ENCODE peak calls at places on chromosomes 1 and 21, in five cellular contexts. S is H1, A is A549, W is tibial nerve, E is suprapubic skin. N is an unnamed sample.

GRCh38 chr1:25519624-25520023 is 23.8 kb upstream of the LDLRAP1 start:
- DNase-seq in A (no peak), S (no peak), W (no peak), E (no peak), N (no peak)

GRCh38 chr1:15153842-15154479 is 414 bp downstream of the TMEM51 start:
- DNase-seq in E (no peak), S (peak), W (no peak), A (peak), N (peak)

GRCh38 chr1:81192647-81193642 is 607.8 kb upstream of the ADGRL2 start:
- DNase-seq in W (no peak), A (no peak), S (no peak), E (no peak), N (no peak)

GRCh38 chr21:46059195-46059594 is 38.7 kb upstream of the COL6A2 start:
- DNase-seq in E (no peak), S (no peak), W (no peak), A (no peak), N (no peak)

GRCh38 chr1:29210278-29211085 is 20.3 kb downstream of the MECR start:
- DNase-seq in A (no peak), W (no peak), E (no peak), S (no peak), N (no peak)

GRCh38 chr1:216221260-216221700 is 202.0 kb downstream of the USH2A start:
- DNase-seq in A (peak), W (peak), E (no peak), S (peak), N (peak)

GRCh38 chr1:169527461-169528213 is 41.9 kb upstream of the SLC19A2 start:
- DNase-seq in A (no peak), W (peak), E (no peak), S (no peak), N (no peak)

GRCh38 chr1:114118351-114118990 is 35.2 kb downstream of the SYT6 start:
- DNase-seq in W (no peak), S (peak), A (no peak), E (no peak), N (no peak)

GRCh38 chr1:25871704-25872494 is 3.6 kb downstream of the PAQR7 start:
- DNase-seq in S (no peak), E (no peak), W (no peak), A (no peak), N (no peak)

GRCh38 chr1:44405804-44406743 is 1.0 kb downstream of the RNF220 start:
- DNase-seq in W (no peak), A (peak), S (peak), E (peak), N (no peak)

GRCh38 chr1:94025383-94026340 is 95.3 kb downstream of the ABCA4 start:
- DNase-seq in E (no peak), S (no peak), W (peak), A (peak), N (no peak)

GRCh38 chr1:199282910-199283309 is 644.1 kb downstream of the PTPRC start:
- DNase-seq in W (no peak), A (no peak), S (no peak), E (no peak), N (no peak)

GRCh38 chr1:53639251-53639721 is 99.7 kb downstream of the GLIS1 start:
- DNase-seq in S (no peak), W (no peak), A (no peak), E (peak), N (no peak)

GRCh38 chr1:51842255-51842654 is 36.3 kb downstream of the NRDC start:
- DNase-seq in S (no peak), W (no peak), A (no peak), E (no peak), N (no peak)

GRCh38 chr1:27257155-27257554 is 22.7 kb downstream of the WDTC1 start:
- DNase-seq in S (no peak), A (no peak), W (no peak), E (no peak), N (no peak)

GRCh38 chr1:114691061-114691460 is 4.3 kb downstream of the AMPD1 start:
- DNase-seq in S (no peak), W (no peak), A (no peak), E (no peak), N (no peak)

GRCh38 chr1:205449750-205450443 is 5.9 kb downstream of the BLACAT1 start:
- DNase-seq in A (peak), E (no peak), W (no peak), S (peak), N (peak)

GRCh38 chr1:27527223-27527856 is 37.4 kb upstream of the WASF2 start:
- DNase-seq in A (no peak), W (peak), E (no peak), S (peak), N (peak)

GRCh38 chr1:175708787-175709186 is 34.6 kb downstream of the TNR start:
- DNase-seq in A (no peak), W (no peak), E (no peak), S (no peak), N (no peak)

GRCh38 chr1:18149113-18149641 is 41.6 kb downstream of the IGSF21 start:
- DNase-seq in A (peak), E (no peak), W (no peak), S (no peak), N (no peak)

GRCh38 chr21:37871121-37871862 is 45.0 kb downstream of the KCNJ6 start:
- DNase-seq in A (no peak), E (no peak), W (no peak), S (no peak), N (no peak)

GRCh38 chr21:38925923-38926322 is 120.2 kb downstream of the ETS2 start:
- DNase-seq in A (no peak), E (no peak), S (no peak), W (peak), N (peak)

GRCh38 chr1:6600410-6601048 is 2.1 kb downstream of the KLHL21 start:
- DNase-seq in E (no peak), S (peak), A (no peak), W (no peak), N (no peak)
- H3K4me3 ChIP-seq in E (peak), S (peak), A (peak), W (peak), N (peak)

DNA sequence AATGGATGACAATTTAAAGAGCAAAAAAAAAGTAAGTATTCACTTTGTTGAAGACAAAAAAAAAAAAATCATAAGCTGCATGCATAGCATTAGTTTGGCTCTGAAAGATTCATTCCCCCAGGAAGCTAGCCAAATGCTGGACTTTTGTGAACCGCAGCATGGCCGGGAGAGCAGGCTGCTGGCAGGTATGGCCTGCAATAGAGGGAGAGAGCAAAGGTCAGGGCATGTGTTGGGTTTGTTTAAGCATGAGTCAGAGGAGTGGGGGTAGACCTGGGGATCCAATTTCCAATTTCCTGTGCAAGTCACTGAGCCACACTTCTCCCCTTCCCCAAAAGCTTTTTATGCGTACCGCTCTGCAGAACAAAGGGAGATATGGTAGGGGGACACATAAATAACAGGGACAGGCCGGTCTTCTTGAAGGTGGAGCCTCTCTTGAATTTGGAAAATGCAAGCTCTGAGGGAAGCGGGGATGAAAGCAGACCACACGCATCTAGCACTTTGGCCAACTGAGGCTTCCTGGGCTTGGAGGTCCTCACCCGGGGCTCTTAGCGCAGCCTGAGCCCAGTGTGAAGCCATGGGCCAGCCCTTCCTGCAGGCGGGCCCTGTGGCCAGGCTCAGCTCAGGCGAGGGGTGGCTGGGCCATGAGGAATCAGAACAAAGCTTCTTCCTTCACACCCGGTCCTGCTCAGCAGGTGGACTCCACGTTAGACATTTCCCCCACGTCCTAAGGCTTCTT is 171.1 kb downstream of the TOMM20 start:
- DNase-seq in S (peak), W (no peak), E (peak), A (peak), N (peak)
- TF ChIP-seq EP300 in S (no peak), W (no peak), E (no peak), A (peak), N (no peak)

GRCh38 chr1:235632538-235633219 is 16.9 kb downstream of the GNG4 start:
- DNase-seq in A (no peak), S (no peak), W (no peak), E (no peak), N (no peak)
- H3K4me3 ChIP-seq in A (no peak), S (no peak), W (peak), E (peak), N (no peak)

DNA sequence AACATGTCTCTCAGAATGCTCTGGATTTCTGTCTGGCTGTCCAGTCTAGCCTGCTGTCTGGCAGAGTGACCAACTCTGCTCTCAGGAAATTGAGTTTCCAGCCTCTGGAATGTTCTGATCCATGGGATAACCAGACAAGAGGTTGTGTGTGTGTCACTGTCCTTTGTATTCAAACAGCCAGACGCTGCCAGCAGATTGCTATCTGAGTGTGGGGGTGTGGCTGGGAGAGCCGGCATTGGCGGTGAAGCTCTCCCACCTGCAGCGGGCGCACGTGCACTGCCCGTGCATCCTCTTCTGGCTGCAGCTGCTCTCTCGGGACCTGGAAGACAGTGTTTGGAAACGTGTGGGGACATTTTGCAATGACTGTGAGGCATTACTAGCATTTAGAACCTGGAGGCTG is 26.1 kb downstream of the PKP1 start:
- DNase-seq in E (peak), S (peak), W (peak), A (peak), N (peak)
- TF ChIP-seq EP300 in E (no peak), S (no peak), W (peak), A (no peak), N (no peak)

GRCh38 chr1:84698718-84699117 is 8.5 kb upstream of the SSX2IP start:
- DNase-seq in S (no peak), W (no peak), A (peak), E (no peak), N (no peak)

GRCh38 chr1:84700065-84700464 is 9.8 kb upstream of the SSX2IP start:
- DNase-seq in S (no peak), A (no peak), E (no peak), W (no peak), N (no peak)

GRCh38 chr1:84698151-84698651 is 7.9 kb upstream of the SSX2IP start:
- DNase-seq in E (no peak), W (no peak), A (no peak), S (no peak), N (no peak)

GRCh38 chr1:84702143-84702542 is 11.9 kb upstream of the SSX2IP start:
- DNase-seq in E (no peak), S (no peak), W (no peak), A (no peak), N (no peak)

GRCh38 chr1:84701366-84701765 is 11.1 kb upstream of the SSX2IP start:
- DNase-seq in E (no peak), A (no peak), S (no peak), W (no peak), N (no peak)
- H3K4me3 ChIP-seq in E (no peak), A (no peak), S (no peak), W (no peak), N (no peak)

DNA sequence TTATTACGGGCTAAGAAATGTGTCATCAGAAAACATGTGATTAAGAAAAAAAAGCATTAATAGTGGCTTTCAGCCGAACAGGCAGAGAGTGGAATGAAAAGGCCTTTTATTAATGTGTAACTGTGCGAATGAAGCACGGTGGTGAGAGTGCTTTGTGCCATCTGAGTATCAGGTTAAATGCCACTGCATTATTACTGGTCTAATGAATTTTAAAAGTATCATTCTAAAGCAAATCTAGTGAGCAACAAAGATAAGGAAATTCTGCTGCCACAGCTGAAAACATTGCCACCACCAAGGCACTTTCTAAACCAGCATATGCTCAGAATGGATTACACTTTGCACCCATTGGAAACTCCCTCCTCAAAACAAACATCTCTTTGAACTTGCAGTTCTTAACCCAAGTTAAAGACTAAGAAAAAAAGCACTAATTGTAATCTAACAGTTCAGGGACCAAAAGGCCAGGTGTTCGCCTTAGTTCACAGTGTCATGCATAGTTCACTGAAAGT is 30.1 kb upstream of the SSX2IP start:
- DNase-seq in A (no peak), E (no peak), S (no peak), W (no peak), N (no peak)
- TF ChIP-seq EP300 in A (no peak), E (no peak), S (no peak), W (no peak), N (no peak)

N was measured in transverse colon.